ENCODE peak calls at places on chromosomes 12 and 14, in four cellular contexts. O, H, S and P are unnamed samples.

GRCh38 chr12:104630230-104630670 is 173.5 kb downstream of the CHST11 start:
- DNase-seq in H (no peak), O (no peak), S (no peak), P (no peak)

GRCh38 chr12:127230843-127231260 is 1036.1 kb upstream of the TMEM132C start:
- DNase-seq in H (no peak), S (no peak), O (no peak), P (no peak)

GRCh38 chr14:39023939-39024871 is 78.8 kb downstream of the SEC23A start:
- DNase-seq in H (no peak), O (no peak), S (no peak), P (no peak)

GRCh38 chr14:60184597-60185555 is 19.7 kb upstream of the DHRS7 start:
- DNase-seq in S (no peak), H (no peak), O (no peak), P (no peak)

GRCh38 chr14:26984318-26985177 is 386.7 kb upstream of the NOVA1 start:
- DNase-seq in H (peak; percentile 53), S (no peak), O (peak; percentile 40), P (no peak)

GRCh38 chr12:6332459-6332858 is 9.4 kb downstream of the TNFRSF1A start:
- DNase-seq in S (peak; percentile 79), O (no peak), H (no peak), P (no peak)

GRCh38 chr12:28240853-28241252 is 50.6 kb downstream of the CCDC91 start:
- DNase-seq in S (no peak), H (no peak), O (no peak), P (no peak)

GRCh38 chr12:51076235-51076930 is 7.0 kb downstream of the CSRNP2 start:
- DNase-seq in O (no peak), S (no peak), H (no peak), P (no peak)

GRCh38 chr12:94640134-94640928 is 10.0 kb downstream of the TMCC3 start:
- DNase-seq in S (no peak), H (no peak), O (no peak), P (no peak)

GRCh38 chr12:85955127-85955526 is 81.0 kb downstream of the NTS start:
- DNase-seq in H (no peak), S (no peak), O (peak; percentile 1), P (no peak)

GRCh38 chr12:15851919-15852318 is 30.3 kb upstream of the STRAP start:
- DNase-seq in S (no peak), H (no peak), O (no peak), P (no peak)

GRCh38 chr14:33118653-33119052 is 180.0 kb downstream of the NPAS3 start:
- DNase-seq in H (no peak), O (no peak), S (no peak), P (no peak)

GRCh38 chr12:1916396-1917171 is 1.9 kb downstream of the CACNA2D4 start:
- DNase-seq in S (no peak), O (peak; percentile 54), H (no peak), P (peak; percentile 61)

GRCh38 chr12:122081108-122081696 is 2.6 kb downstream of the MLXIP start:
- DNase-seq in O (no peak), S (no peak), H (no peak), P (no peak)

GRCh38 chr14:77212097-77212873 is 30.7 kb downstream of the TMEM63C start:
- DNase-seq in S (no peak), H (no peak), O (no peak), P (no peak)